ENCODE peak calls at places on chromosomes 2 and 18, in ten cellular contexts. K is SIG-M5; Z is Caco-2; D is breast epithelium; E is NCI-H2171 treated with DMSO at 0.1 percent for 48 hours; X is Right ventricle myocardium superior; A is HCT116; W is glutamatergic neuron; Y is spleen; J is effector memory CD4-positive, alpha-beta T cell. G is an unnamed sample.

GRCh38 chr2:206981739-206982336 is 42.5 kb downstream of the CPO start:
- DNase-seq in K (no peak), Z (no peak), D (peak; percentile 75), E (peak; percentile 63), X (peak; percentile 84), A (peak; percentile 36), W (peak; percentile 79), Y (peak; percentile 79), J (peak; percentile 9), G (peak; percentile 64)

GRCh38 chr2:12389354-12390045 is 327.2 kb upstream of the TRIB2 start:
- DNase-seq in K (no peak), Z (no peak), D (no peak), E (no peak), X (no peak), A (no peak), W (no peak), Y (no peak), J (no peak), G (no peak)

GRCh38 chr18:77316013-77316412 is 66.4 kb downstream of the GALR1 start:
- DNase-seq in K (no peak), Z (no peak), D (no peak), E (no peak), X (no peak), A (no peak), W (no peak), Y (no peak), J (no peak), G (no peak)

GRCh38 chr18:9721893-9722515 is 13.9 kb downstream of the RAB31 start:
- DNase-seq in K (no peak), Z (no peak), D (no peak), E (no peak), X (no peak), A (no peak), W (no peak), Y (no peak), J (no peak), G (no peak)

GRCh38 chr2:160278889-160279196 is 78.8 kb upstream of the ITGB6 start:
- DNase-seq in K (no peak), Z (no peak), D (no peak), E (no peak), X (no peak), A (no peak), W (no peak), Y (no peak), J (no peak), G (no peak)

GRCh38 chr2:11343626-11344341 is 652 bp downstream of the ROCK2 start:
- DNase-seq in K (no peak), Z (peak; percentile 76), D (peak; percentile 48), E (peak; percentile 54), X (peak; percentile 64), A (no peak), W (peak; percentile 76), Y (peak; percentile 91), J (no peak), G (peak; percentile 54)

GRCh38 chr2:118613742-118614141 is 233.7 kb downstream of the EN1 start:
- DNase-seq in K (no peak), Z (peak; percentile 62), D (no peak), E (no peak), X (no peak), A (no peak), W (no peak), Y (no peak), J (no peak), G (no peak)

GRCh38 chr18:1075310-1075709 is 170.6 kb downstream of the ADCYAP1 start:
- DNase-seq in K (no peak), Z (no peak), D (no peak), E (no peak), X (no peak), A (no peak), W (no peak), Y (no peak), J (no peak), G (no peak)

GRCh38 chr2:235045336-235045972 is 93.6 kb downstream of the SH3BP4 start:
- DNase-seq in K (no peak), Z (no peak), D (no peak), E (no peak), X (no peak), A (no peak), W (no peak), Y (peak; percentile 79), J (no peak), G (no peak)

GRCh38 chr2:174027956-174028355 is 62.8 kb upstream of the SP3 start:
- DNase-seq in K (no peak), Z (no peak), D (no peak), E (peak; percentile 79), X (peak; percentile 46), A (no peak), W (peak; percentile 29), Y (no peak), J (no peak), G (no peak)

GRCh38 chr2:204892506-204893255 is 347.4 kb downstream of the PARD3B start:
- DNase-seq in K (no peak), Z (no peak), D (no peak), E (no peak), X (no peak), A (no peak), W (no peak), Y (no peak), J (no peak), G (no peak)

GRCh38 chr2:227006189-227006897 is 157.7 kb downstream of the COL4A4 start:
- DNase-seq in K (no peak), Z (no peak), D (no peak), E (no peak), X (no peak), A (no peak), W (peak; percentile 21), Y (no peak), J (no peak), G (no peak)

G was measured in thyroid gland.